ENCODE peak calls at places on chromosomes 4 and X, in four cellular contexts. C, N, R and I are unnamed samples.

GRCh38 chrX:148517191-148517590 is 16.8 kb downstream of the AFF2 start:
- DNase-seq in C (no peak), N (no peak), R (no peak), I (no peak)

GRCh38 chr4:19380600-19380999 is 871.1 kb upstream of the SLIT2 start:
- DNase-seq in C (no peak), N (no peak), R (no peak), I (no peak)

GRCh38 chr4:120009731-120010130 is 56.9 kb downstream of the MAD2L1 start:
- DNase-seq in C (no peak), N (peak; percentile 3), R (no peak), I (no peak)

GRCh38 chr4:127782275-127783025 is at the start of gene HSPA4L:
- DNase-seq in C (peak; percentile 23), N (no peak), R (peak; percentile 72), I (peak; percentile 24)

GRCh38 chr4:1290165-1290977 is 680 bp downstream of the MAEA start:
- DNase-seq in C (no peak), N (no peak), R (peak; percentile 10), I (no peak)

GRCh38 chrX:108090474-108091265 is 672 bp downstream of the PSMD10 start:
- DNase-seq in C (no peak), N (peak; percentile 27), R (peak; percentile 25), I (no peak)

GRCh38 chrX:7019555-7019954 is 128.0 kb upstream of the STS start:
- DNase-seq in C (no peak), N (no peak), R (no peak), I (no peak)

GRCh38 chrX:650274-650673 is 19.7 kb downstream of the SHOX start:
- DNase-seq in C (no peak), N (no peak), R (no peak), I (no peak)

GRCh38 chr4:4338201-4338600 is 48.1 kb downstream of the ZBTB49 start:
- DNase-seq in C (no peak), N (no peak), R (no peak), I (no peak)

GRCh38 chr4:63348735-63349673 is 1060.2 kb downstream of the TECRL start:
- DNase-seq in C (no peak), N (no peak), R (no peak), I (no peak)

GRCh38 chr4:185480016-185480732 is 8.6 kb upstream of the CCDC110 start:
- DNase-seq in C (no peak), N (no peak), R (no peak), I (no peak)

GRCh38 chr4:70754990-70755688 is 33.4 kb downstream of the RUFY3 start:
- DNase-seq in C (no peak), N (no peak), R (no peak), I (no peak)

GRCh38 chrX:11430266-11430665 is 137.1 kb downstream of the AMELX start:
- DNase-seq in C (no peak), N (no peak), R (no peak), I (no peak)

GRCh38 chr4:15003891-15004700 is 1.8 kb downstream of the CPEB2 start:
- DNase-seq in C (peak; percentile 47), N (peak; percentile 29), R (no peak), I (peak; percentile 59)

GRCh38 chrX:129705377-129705925 is 33.3 kb upstream of the XPNPEP2 start:
- DNase-seq in C (no peak), N (no peak), R (no peak), I (no peak)

GRCh38 chr4:156946508-156947197 is 24.9 kb downstream of the PDGFC start:
- DNase-seq in C (no peak), N (peak; percentile 83), R (peak; percentile 79), I (no peak)

GRCh38 chr4:1713003-1713397 is 881 bp upstream of the SLBP start:
- DNase-seq in C (no peak), N (no peak), R (no peak), I (no peak)

GRCh38 chrX:57211906-57212305 is 74.6 kb upstream of the FAAH2 start:
- DNase-seq in C (no peak), N (no peak), R (no peak), I (no peak)

GRCh38 chr4:124060261-124060918 is 652.1 kb downstream of the ANKRD50 start:
- DNase-seq in C (no peak), N (peak; percentile 97), R (no peak), I (no peak)

GRCh38 chrX:6849711-6850415 is 297.6 kb upstream of the STS start:
- DNase-seq in C (no peak), N (no peak), R (no peak), I (no peak)

GRCh38 chr4:84258905-84259830 is 239.9 kb downstream of the NKX6-1 start:
- DNase-seq in C (no peak), N (peak; percentile 21), R (peak; percentile 19), I (no peak)

GRCh38 chr4:142353149-142353738 is 492.9 kb downstream of the INPP4B start:
- DNase-seq in C (no peak), N (peak; percentile 81), R (peak; percentile 61), I (no peak)

GRCh38 chr4:185925910-185926360 is 113.9 kb upstream of the SORBS2 start:
- DNase-seq in C (no peak), N (no peak), R (no peak), I (no peak)

GRCh38 chr4:73776363-73776762 is 36.0 kb downstream of the CXCL8 start:
- DNase-seq in C (no peak), N (peak; percentile 95), R (peak; percentile 18), I (no peak)

GRCh38 chrX:18354369-18355329 is at the start of gene SCML2:
- DNase-seq in C (no peak), N (peak; percentile 38), R (peak; percentile 60), I (peak; percentile 14)

GRCh38 chr4:70903282-70903603 is 1.1 kb downstream of the MOB1B start:
- DNase-seq in C (no peak), N (peak; percentile 28), R (no peak), I (no peak)

GRCh38 chrX:119240356-119240755 is 4.3 kb downstream of the PGRMC1 start:
- DNase-seq in C (no peak), N (peak; percentile 46), R (no peak), I (no peak)

GRCh38 chr4:2837904-2838496 is 5.6 kb upstream of the ADD1 start:
- DNase-seq in C (peak; percentile 56), N (peak; percentile 78), R (no peak), I (peak; percentile 58)

GRCh38 chrX:10015711-10016515 is 48.8 kb downstream of the CLDN34 start:
- DNase-seq in C (no peak), N (peak; percentile 42), R (peak; percentile 40), I (peak; percentile 4)

GRCh38 chr4:76494243-76494642 is 59.2 kb downstream of the SHROOM3 start:
- DNase-seq in C (no peak), N (no peak), R (no peak), I (no peak)

GRCh38 chr4:77225022-77225421 is 68.0 kb downstream of the CCNG2 start:
- DNase-seq in C (no peak), N (no peak), R (no peak), I (no peak)

GRCh38 chrX:25524150-25524549 is 508.4 kb upstream of the ARX start:
- DNase-seq in C (no peak), N (peak; percentile 71), R (peak; percentile 63), I (no peak)

GRCh38 chr4:58286335-58286734 is 1176.2 kb upstream of the IGFBP7 start:
- DNase-seq in C (no peak), N (no peak), R (no peak), I (no peak)